ENCODE peak calls at places on chromosomes 1 and 21, in eight cellular contexts. P is ureter; T is uterus; U is ACHN; Y is effector CD4-positive, alpha-beta T cell; C is stimulated activated CD4-positive, alpha-beta T cell treated with anti-CD3 and anti-CD28 coated beads, Interleukin-4, amount 100 ng/mL, for 4 hours; X is activated CD4-positive, alpha-beta T cell treated with anti-CD3 and anti-CD28 coated beads for 36 hours; I is NCI-H526 treated with DMSO at 0.1 percent for 48 hours. O is an unnamed sample.
A peak's percentile ranks its signal among the peaks of the same experiment; 100 is the strongest.

GRCh38 chr1:164823486-164824279 is 264.7 kb downstream of the PBX1 start:
- DNase-seq in P (no peak), T (peak; percentile 76), U (no peak), Y (no peak), C (no peak), X (no peak), I (no peak), O (no peak)

GRCh38 chr21:31609081-31609480 is 50.4 kb upstream of the SOD1 start:
- DNase-seq in P (no peak), T (no peak), U (no peak), Y (no peak), C (no peak), X (no peak), I (no peak), O (no peak)

GRCh38 chr1:247437551-247438535 is 20.1 kb downstream of the OR2B11 start:
- DNase-seq in P (no peak), T (no peak), U (no peak), Y (no peak), C (no peak), X (no peak), I (no peak), O (no peak)

GRCh38 chr1:228337031-228337564 is 69.5 kb downstream of the TRIM11 start:
- DNase-seq in P (no peak), T (peak; percentile 9), U (no peak), Y (no peak), C (no peak), X (no peak), I (no peak), O (no peak)

GRCh38 chr1:24384251-24385090 is 29.1 kb downstream of the STPG1 start:
- DNase-seq in P (peak; percentile 73), T (no peak), U (no peak), Y (no peak), C (peak; percentile 31), X (peak; percentile 76), I (no peak), O (no peak)

GRCh38 chr1:231683439-231684165 is 57.0 kb downstream of the DISC1 start:
- DNase-seq in P (no peak), T (no peak), U (no peak), Y (no peak), C (no peak), X (no peak), I (no peak), O (no peak)

GRCh38 chr21:31162827-31163226 is 124.6 kb upstream of the KRTAP19-8 start:
- DNase-seq in P (no peak), T (no peak), U (no peak), Y (no peak), C (no peak), X (no peak), I (no peak), O (no peak)

GRCh38 chr1:45666836-45667235 is 19.5 kb downstream of the GPBP1L1 start:
- DNase-seq in P (no peak), T (no peak), U (no peak), Y (no peak), C (no peak), X (no peak), I (no peak), O (no peak)

GRCh38 chr1:113648478-113648877 is 110.8 kb downstream of the PHTF1 start:
- DNase-seq in P (no peak), T (no peak), U (no peak), Y (no peak), C (no peak), X (no peak), I (no peak), O (no peak)

GRCh38 chr1:234839663-234840062 is 229.7 kb upstream of the IRF2BP2 start:
- DNase-seq in P (no peak), T (no peak), U (peak; percentile 45), Y (no peak), C (no peak), X (no peak), I (no peak), O (no peak)

GRCh38 chr21:15688809-15689208 is 41.0 kb upstream of the USP25 start:
- DNase-seq in P (no peak), T (no peak), U (no peak), Y (no peak), C (no peak), X (no peak), I (no peak), O (no peak)

GRCh38 chr1:234550341-234551031 is 59.5 kb downstream of the IRF2BP2 start:
- DNase-seq in P (no peak), T (peak; percentile 10), U (no peak), Y (no peak), C (no peak), X (no peak), I (no peak), O (no peak)

GRCh38 chr1:112636597-112637256 is 17.1 kb downstream of the CAPZA1 start:
- DNase-seq in P (no peak), T (no peak), U (peak; percentile 26), Y (no peak), C (no peak), X (no peak), I (no peak), O (no peak)

GRCh38 chr1:42420145-42420544 is 35.7 kb downstream of the ZMYND12 start:
- DNase-seq in P (no peak), T (no peak), U (no peak), Y (no peak), C (no peak), X (no peak), I (no peak), O (no peak)

O was measured in kidney epithelial cell.